ENCODE peak calls at places on chromosomes 6 and 20, in eight cellular contexts. One of them, this sample, is unnamed.

GRCh38 chr6:4346659-4347333 is 211.4 kb upstream of the ECI2 start:
- DNase-seq in NCI-H2081: no peak
- DNase-seq in nephron progenitor cell: no peak
- DNase-seq in effector CD4-positive, alpha-beta T cell: no peak
- DNase-seq in amygdala: no peak
- DNase-seq in Daoy: no peak
- DNase-seq in astrocyte of the spinal cord: no peak
- DNase-seq in GM10248: no peak
- DNase-seq in this sample: no peak

GRCh38 chr20:62020935-62021701 is 44.6 kb downstream of the TAF4 start:
- DNase-seq in effector CD4-positive, alpha-beta T cell: no peak
- DNase-seq in nephron progenitor cell: no peak
- DNase-seq in amygdala: no peak
- DNase-seq in astrocyte of the spinal cord: peak
- DNase-seq in GM10248: no peak
- DNase-seq in NCI-H2081: no peak
- DNase-seq in Daoy: no peak
- DNase-seq in this sample: no peak

GRCh38 chr20:10217517-10218410 is 866 bp upstream of the SNAP25 start:
- DNase-seq in NCI-H2081: peak
- DNase-seq in Daoy: peak
- DNase-seq in amygdala: peak
- DNase-seq in effector CD4-positive, alpha-beta T cell: no peak
- DNase-seq in astrocyte of the spinal cord: peak
- DNase-seq in nephron progenitor cell: peak
- DNase-seq in GM10248: peak
- DNase-seq in this sample: no peak

GRCh38 chr20:63022501-63022900 is 15.7 kb upstream of the BHLHE23 start:
- DNase-seq in effector CD4-positive, alpha-beta T cell: no peak
- DNase-seq in amygdala: no peak
- DNase-seq in NCI-H2081: no peak
- DNase-seq in GM10248: no peak
- DNase-seq in Daoy: no peak
- DNase-seq in nephron progenitor cell: no peak
- DNase-seq in astrocyte of the spinal cord: no peak
- DNase-seq in this sample: no peak

GRCh38 chr20:47466193-47466592 is 35.5 kb upstream of the NCOA3 start:
- DNase-seq in amygdala: no peak
- DNase-seq in astrocyte of the spinal cord: no peak
- DNase-seq in effector CD4-positive, alpha-beta T cell: no peak
- DNase-seq in nephron progenitor cell: no peak
- DNase-seq in GM10248: no peak
- DNase-seq in Daoy: no peak
- DNase-seq in NCI-H2081: no peak
- DNase-seq in this sample: no peak

GRCh38 chr20:3732327-3733118 is at the start of gene HSPA12B:
- DNase-seq in GM10248: no peak
- DNase-seq in amygdala: no peak
- DNase-seq in effector CD4-positive, alpha-beta T cell: no peak
- DNase-seq in Daoy: no peak
- DNase-seq in nephron progenitor cell: peak
- DNase-seq in NCI-H2081: no peak
- DNase-seq in astrocyte of the spinal cord: no peak
- DNase-seq in this sample: no peak

GRCh38 chr20:14782731-14783130 is 445.3 kb upstream of the FLRT3 start:
- DNase-seq in effector CD4-positive, alpha-beta T cell: no peak
- DNase-seq in amygdala: no peak
- DNase-seq in GM10248: no peak
- DNase-seq in NCI-H2081: no peak
- DNase-seq in astrocyte of the spinal cord: no peak
- DNase-seq in Daoy: no peak
- DNase-seq in nephron progenitor cell: no peak
- DNase-seq in this sample: no peak

GRCh38 chr6:125984311-125984710 is 2.0 kb upstream of the TRMT11 start:
- DNase-seq in nephron progenitor cell: no peak
- DNase-seq in effector CD4-positive, alpha-beta T cell: no peak
- DNase-seq in amygdala: no peak
- DNase-seq in Daoy: no peak
- DNase-seq in NCI-H2081: no peak
- DNase-seq in GM10248: no peak
- DNase-seq in astrocyte of the spinal cord: peak
- DNase-seq in this sample: no peak

GRCh38 chr6:93418448-93419303 is 683 bp downstream of the EPHA7 start:
- DNase-seq in nephron progenitor cell: peak
- DNase-seq in astrocyte of the spinal cord: peak
- DNase-seq in GM10248: peak
- DNase-seq in amygdala: no peak
- DNase-seq in Daoy: peak
- DNase-seq in effector CD4-positive, alpha-beta T cell: no peak
- DNase-seq in NCI-H2081: peak
- DNase-seq in this sample: no peak

GRCh38 chr20:1108437-1108920 is 9.9 kb upstream of the PSMF1 start:
- DNase-seq in astrocyte of the spinal cord: peak
- DNase-seq in amygdala: no peak
- DNase-seq in Daoy: peak
- DNase-seq in effector CD4-positive, alpha-beta T cell: peak
- DNase-seq in GM10248: peak
- DNase-seq in NCI-H2081: peak
- DNase-seq in nephron progenitor cell: peak
- DNase-seq in this sample: peak

This sample was measured in GM19239.